ENCODE peak calls at places on chromosomes 16 and 17, in five cellular contexts. One of them, this sample, is unnamed.

GRCh38 chr17:56131431-56131830 is 21.8 kb upstream of the ANKFN1 start:
- DNase-seq in GM12878: no peak
- DNase-seq in A549: no peak
- DNase-seq in K562: no peak
- DNase-seq in NB4: no peak
- DNase-seq in this sample: no peak

GRCh38 chr17:35731239-35731931 is at the start of gene RASL10B:
- DNase-seq in NB4: peak
- DNase-seq in GM12878: no peak
- DNase-seq in K562: peak
- DNase-seq in A549: no peak
- DNase-seq in this sample: peak

GRCh38 chr16:85988723-85989313 is 89.9 kb downstream of the IRF8 start:
- DNase-seq in GM12878: peak
- DNase-seq in A549: no peak
- DNase-seq in K562: no peak
- DNase-seq in NB4: no peak
- DNase-seq in this sample: no peak

GRCh38 chr16:81279375-81279774 is 35.4 kb upstream of the GAN start:
- DNase-seq in A549: peak
- DNase-seq in K562: no peak
- DNase-seq in GM12878: no peak
- DNase-seq in NB4: peak
- DNase-seq in this sample: peak

GRCh38 chr16:4225075-4225474 is 16.8 kb downstream of the SRL start:
- DNase-seq in A549: no peak
- DNase-seq in GM12878: no peak
- DNase-seq in NB4: no peak
- DNase-seq in K562: no peak
- DNase-seq in this sample: no peak

GRCh38 chr16:52526830-52527229 is 20.1 kb downstream of the TOX3 start:
- DNase-seq in NB4: no peak
- DNase-seq in A549: no peak
- DNase-seq in K562: no peak
- DNase-seq in GM12878: no peak
- DNase-seq in this sample: no peak

GRCh38 chr17:41413353-41413752 is 11.0 kb downstream of the KRT37 start:
- DNase-seq in K562: no peak
- DNase-seq in GM12878: no peak
- DNase-seq in NB4: no peak
- DNase-seq in A549: no peak
- DNase-seq in this sample: no peak

GRCh38 chr17:60193482-60193881 is 43.7 kb downstream of the CA4 start:
- DNase-seq in GM12878: no peak
- DNase-seq in NB4: no peak
- DNase-seq in A549: no peak
- DNase-seq in K562: no peak
- DNase-seq in this sample: no peak

GRCh38 chr17:34623856-34624766 is 44.7 kb downstream of the TMEM132E start:
- DNase-seq in GM12878: no peak
- DNase-seq in A549: no peak
- DNase-seq in K562: no peak
- DNase-seq in NB4: no peak
- DNase-seq in this sample: no peak

GRCh38 chr16:80667925-80668324 is 127.1 kb downstream of the DYNLRB2 start:
- DNase-seq in K562: no peak
- DNase-seq in A549: no peak
- DNase-seq in GM12878: no peak
- DNase-seq in NB4: no peak
- DNase-seq in this sample: no peak

GRCh38 chr17:39208893-39209292 is 8.8 kb downstream of the RPL19 start:
- DNase-seq in A549: peak
- DNase-seq in NB4: peak
- DNase-seq in K562: peak
- DNase-seq in GM12878: no peak
- DNase-seq in this sample: no peak

GRCh38 chr16:87324411-87325275 is 7.5 kb upstream of the C16orf95 start:
- DNase-seq in K562: peak
- DNase-seq in A549: peak
- DNase-seq in NB4: peak
- DNase-seq in GM12878: no peak
- DNase-seq in this sample: peak

GRCh38 chr16:71526111-71526998 is at the start of gene CHST4:
- DNase-seq in GM12878: no peak
- DNase-seq in A549: peak
- DNase-seq in NB4: peak
- DNase-seq in K562: no peak
- DNase-seq in this sample: no peak

GRCh38 chr16:3938843-3939624 is 58.5 kb upstream of the CREBBP start:
- DNase-seq in NB4: peak
- DNase-seq in A549: peak
- DNase-seq in GM12878: no peak
- DNase-seq in K562: peak
- DNase-seq in this sample: peak

GRCh38 chr16:1705688-1706385 is at the start of gene MAPK8IP3:
- DNase-seq in K562: peak
- DNase-seq in NB4: peak
- DNase-seq in GM12878: peak
- DNase-seq in A549: peak
- DNase-seq in this sample: peak

GRCh38 chr16:8720080-8720966 is 45.9 kb downstream of the ABAT start:
- DNase-seq in A549: no peak
- DNase-seq in NB4: peak
- DNase-seq in K562: no peak
- DNase-seq in GM12878: no peak
- DNase-seq in this sample: no peak

GRCh38 chr17:42900460-42901331 is at the start of gene G6PC1:
- DNase-seq in K562: no peak
- DNase-seq in GM12878: no peak
- DNase-seq in A549: no peak
- DNase-seq in NB4: no peak
- DNase-seq in this sample: no peak
- TF ChIP-seq MYC in K562: no peak
- TF ChIP-seq MYC in GM12878: no peak
- TF ChIP-seq MYC in A549: no peak
- TF ChIP-seq MYC in NB4: no peak
- TF ChIP-seq MYC in this sample: no peak

GRCh38 chr17:45048795-45049563 is 2.5 kb downstream of the DCAKD start:
- DNase-seq in A549: peak
- DNase-seq in GM12878: no peak
- DNase-seq in NB4: no peak
- DNase-seq in K562: no peak
- DNase-seq in this sample: no peak
- TF ChIP-seq MYC in A549: no peak
- TF ChIP-seq MYC in GM12878: no peak
- TF ChIP-seq MYC in NB4: no peak
- TF ChIP-seq MYC in K562: no peak
- TF ChIP-seq MYC in this sample: no peak

GRCh38 chr16:57994778-57995177 is 5.7 kb downstream of the ZNF319 start:
- DNase-seq in A549: peak
- DNase-seq in NB4: peak
- DNase-seq in GM12878: no peak
- DNase-seq in K562: peak
- DNase-seq in this sample: no peak
- TF ChIP-seq MYC in A549: no peak
- TF ChIP-seq MYC in NB4: peak
- TF ChIP-seq MYC in GM12878: no peak
- TF ChIP-seq MYC in K562: no peak
- TF ChIP-seq MYC in this sample: no peak

GRCh38 chr17:44672479-44673093 is 16.3 kb downstream of the MEIOC start:
- DNase-seq in NB4: peak
- DNase-seq in GM12878: no peak
- DNase-seq in A549: peak
- DNase-seq in K562: peak
- DNase-seq in this sample: peak

GRCh38 chr17:44673893-44674292 is 15.7 kb downstream of the CCDC43 start:
- DNase-seq in NB4: no peak
- DNase-seq in GM12878: no peak
- DNase-seq in K562: no peak
- DNase-seq in A549: no peak
- DNase-seq in this sample: no peak

DNA sequence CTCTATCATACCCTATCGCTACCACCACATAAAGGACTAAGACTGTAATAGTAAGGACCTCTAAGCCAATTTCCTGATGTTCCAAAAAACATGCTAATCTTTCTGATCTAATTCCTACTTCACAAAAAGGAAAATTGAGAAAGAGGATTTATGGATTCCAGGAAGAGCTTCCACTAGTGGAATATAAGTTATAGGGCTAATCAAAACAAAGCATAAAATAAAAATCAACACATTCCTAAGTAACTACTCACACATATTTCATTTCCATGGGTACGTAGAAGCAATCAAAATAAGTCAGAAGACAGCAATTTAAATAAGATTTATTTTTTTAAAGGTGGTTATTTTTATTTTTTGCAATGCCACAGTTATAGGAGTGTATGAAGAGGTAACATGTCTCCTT is 12.4 kb downstream of the CCDC43 start:
- DNase-seq in GM12878: no peak
- DNase-seq in K562: no peak
- DNase-seq in A549: no peak
- DNase-seq in NB4: no peak
- DNase-seq in this sample: peak
- TF ChIP-seq MYC in GM12878: no peak
- TF ChIP-seq MYC in K562: no peak
- TF ChIP-seq MYC in A549: no peak
- TF ChIP-seq MYC in NB4: no peak
- TF ChIP-seq MYC in this sample: no peak

GRCh38 chr16:84042879-84043485 is 387 bp upstream of the SLC38A8 start:
- DNase-seq in NB4: no peak
- DNase-seq in K562: peak
- DNase-seq in GM12878: no peak
- DNase-seq in A549: no peak
- DNase-seq in this sample: no peak
- TF ChIP-seq MYC in NB4: no peak
- TF ChIP-seq MYC in K562: no peak
- TF ChIP-seq MYC in GM12878: no peak
- TF ChIP-seq MYC in A549: no peak
- TF ChIP-seq MYC in this sample: no peak

GRCh38 chr16:10852948-10853347 is 24.1 kb upstream of the CIITA start:
- DNase-seq in NB4: no peak
- DNase-seq in GM12878: no peak
- DNase-seq in A549: no peak
- DNase-seq in K562: no peak
- DNase-seq in this sample: no peak
- TF ChIP-seq MYC in NB4: no peak
- TF ChIP-seq MYC in GM12878: no peak
- TF ChIP-seq MYC in A549: no peak
- TF ChIP-seq MYC in K562: no peak
- TF ChIP-seq MYC in this sample: no peak

GRCh38 chr17:42674755-42675347 is 1.9 kb downstream of the PLEKHH3 start:
- DNase-seq in GM12878: no peak
- DNase-seq in NB4: peak
- DNase-seq in K562: no peak
- DNase-seq in A549: no peak
- DNase-seq in this sample: no peak
- TF ChIP-seq MYC in GM12878: no peak
- TF ChIP-seq MYC in NB4: no peak
- TF ChIP-seq MYC in K562: no peak
- TF ChIP-seq MYC in A549: no peak
- TF ChIP-seq MYC in this sample: no peak

This sample was measured in endothelial cell of umbilical vein.